ENCODE peak calls at places on chromosomes 16 and 17, in ten cellular contexts. One of them, this sample, is unnamed. For H3K4me1, the result is how much of the 10 kb centered on the place peaks cover.

GRCh38 chr17:33972756-33973155 is 282.3 kb upstream of the CCL2 start:
- DNase-seq in right atrium auricular region: no peak
- DNase-seq in CD4-positive, alpha-beta memory T cell: no peak
- DNase-seq in heart left ventricle: no peak
- DNase-seq in left lung: no peak
- DNase-seq in stomach: no peak
- DNase-seq in transverse colon: no peak
- DNase-seq in CD4-positive, CD25-positive, alpha-beta regulatory T cell: no peak
- DNase-seq in A549: no peak
- DNase-seq in cardiac muscle cell: no peak
- DNase-seq in this sample: no peak

GRCh38 chr16:19515765-19516164 is 6.1 kb downstream of the GDE1 start:
- DNase-seq in CD4-positive, alpha-beta memory T cell: no peak
- DNase-seq in right atrium auricular region: no peak
- DNase-seq in cardiac muscle cell: no peak
- DNase-seq in left lung: no peak
- DNase-seq in stomach: no peak
- DNase-seq in transverse colon: no peak
- DNase-seq in CD4-positive, CD25-positive, alpha-beta regulatory T cell: no peak
- DNase-seq in A549: no peak
- DNase-seq in heart left ventricle: no peak
- DNase-seq in this sample: no peak

GRCh38 chr16:83814654-83814985 is 6.8 kb downstream of the HSBP1 start:
- DNase-seq in stomach: no peak
- DNase-seq in left lung: no peak
- DNase-seq in cardiac muscle cell: no peak
- DNase-seq in transverse colon: no peak
- DNase-seq in heart left ventricle: no peak
- DNase-seq in right atrium auricular region: peak
- DNase-seq in CD4-positive, CD25-positive, alpha-beta regulatory T cell: no peak
- DNase-seq in A549: no peak
- DNase-seq in CD4-positive, alpha-beta memory T cell: no peak
- DNase-seq in this sample: no peak

GRCh38 chr16:85496145-85496544 is 117.0 kb upstream of the GSE1 start:
- DNase-seq in stomach: no peak
- DNase-seq in transverse colon: no peak
- DNase-seq in CD4-positive, alpha-beta memory T cell: no peak
- DNase-seq in left lung: no peak
- DNase-seq in right atrium auricular region: no peak
- DNase-seq in A549: no peak
- DNase-seq in cardiac muscle cell: no peak
- DNase-seq in CD4-positive, CD25-positive, alpha-beta regulatory T cell: no peak
- DNase-seq in heart left ventricle: no peak
- DNase-seq in this sample: no peak

GRCh38 chr16:9836118-9836736 is 346.0 kb downstream of the GRIN2A start:
- DNase-seq in heart left ventricle: no peak
- DNase-seq in left lung: no peak
- DNase-seq in A549: no peak
- DNase-seq in right atrium auricular region: no peak
- DNase-seq in stomach: no peak
- DNase-seq in transverse colon: no peak
- DNase-seq in CD4-positive, CD25-positive, alpha-beta regulatory T cell: no peak
- DNase-seq in CD4-positive, alpha-beta memory T cell: no peak
- DNase-seq in cardiac muscle cell: peak
- DNase-seq in this sample: no peak

GRCh38 chr16:29920690-29921371 is 5.2 kb downstream of the KCTD13 start:
- DNase-seq in left lung: no peak
- DNase-seq in stomach: no peak
- DNase-seq in transverse colon: no peak
- DNase-seq in A549: no peak
- DNase-seq in heart left ventricle: no peak
- DNase-seq in cardiac muscle cell: no peak
- DNase-seq in right atrium auricular region: no peak
- DNase-seq in CD4-positive, CD25-positive, alpha-beta regulatory T cell: no peak
- DNase-seq in CD4-positive, alpha-beta memory T cell: no peak
- DNase-seq in this sample: no peak

GRCh38 chr17:82050761-82051641 is 610 bp downstream of the RFNG start:
- DNase-seq in right atrium auricular region: no peak
- DNase-seq in stomach: no peak
- DNase-seq in heart left ventricle: no peak
- DNase-seq in left lung: no peak
- DNase-seq in A549: no peak
- DNase-seq in CD4-positive, CD25-positive, alpha-beta regulatory T cell: no peak
- DNase-seq in CD4-positive, alpha-beta memory T cell: no peak
- DNase-seq in transverse colon: no peak
- DNase-seq in cardiac muscle cell: no peak
- DNase-seq in this sample: peak

GRCh38 chr17:78269893-78270490 is 38.6 kb downstream of the TMEM235 start:
- DNase-seq in CD4-positive, CD25-positive, alpha-beta regulatory T cell: no peak
- DNase-seq in right atrium auricular region: no peak
- DNase-seq in A549: no peak
- DNase-seq in left lung: no peak
- DNase-seq in stomach: no peak
- DNase-seq in transverse colon: no peak
- DNase-seq in heart left ventricle: no peak
- DNase-seq in cardiac muscle cell: no peak
- DNase-seq in CD4-positive, alpha-beta memory T cell: no peak
- DNase-seq in this sample: no peak

GRCh38 chr16:19846421-19846820 is 38.2 kb downstream of the GPRC5B start:
- DNase-seq in heart left ventricle: no peak
- DNase-seq in cardiac muscle cell: no peak
- DNase-seq in CD4-positive, CD25-positive, alpha-beta regulatory T cell: no peak
- DNase-seq in stomach: no peak
- DNase-seq in CD4-positive, alpha-beta memory T cell: no peak
- DNase-seq in transverse colon: no peak
- DNase-seq in A549: no peak
- DNase-seq in left lung: no peak
- DNase-seq in right atrium auricular region: no peak
- DNase-seq in this sample: no peak

GRCh38 chr16:11410382-11411058 is 65.3 kb downstream of the RMI2 start:
- DNase-seq in heart left ventricle: no peak
- DNase-seq in transverse colon: no peak
- DNase-seq in cardiac muscle cell: no peak
- DNase-seq in CD4-positive, CD25-positive, alpha-beta regulatory T cell: no peak
- DNase-seq in right atrium auricular region: no peak
- DNase-seq in left lung: peak
- DNase-seq in CD4-positive, alpha-beta memory T cell: no peak
- DNase-seq in stomach: no peak
- DNase-seq in A549: no peak
- DNase-seq in this sample: peak

GRCh38 chr16:49268667-49269066 is 13.0 kb downstream of the CBLN1 start:
- DNase-seq in right atrium auricular region: no peak
- DNase-seq in left lung: no peak
- DNase-seq in CD4-positive, alpha-beta memory T cell: no peak
- DNase-seq in A549: no peak
- DNase-seq in cardiac muscle cell: no peak
- DNase-seq in stomach: no peak
- DNase-seq in CD4-positive, CD25-positive, alpha-beta regulatory T cell: no peak
- DNase-seq in transverse colon: no peak
- DNase-seq in heart left ventricle: no peak
- DNase-seq in this sample: no peak

GRCh38 chr17:37220609-37220953 is 155.2 kb upstream of the C17orf78 start:
- DNase-seq in CD4-positive, alpha-beta memory T cell: peak
- DNase-seq in left lung: no peak
- DNase-seq in transverse colon: peak
- DNase-seq in A549: peak
- DNase-seq in CD4-positive, CD25-positive, alpha-beta regulatory T cell: peak
- DNase-seq in right atrium auricular region: no peak
- DNase-seq in cardiac muscle cell: peak
- DNase-seq in heart left ventricle: no peak
- DNase-seq in stomach: no peak
- DNase-seq in this sample: no peak

GRCh38 chr17:7840441-7840840 is 6.4 kb downstream of the KDM6B start:
- DNase-seq in CD4-positive, CD25-positive, alpha-beta regulatory T cell: no peak
- DNase-seq in CD4-positive, alpha-beta memory T cell: no peak
- DNase-seq in A549: no peak
- DNase-seq in heart left ventricle: no peak
- DNase-seq in right atrium auricular region: no peak
- DNase-seq in left lung: no peak
- DNase-seq in cardiac muscle cell: no peak
- DNase-seq in stomach: no peak
- DNase-seq in transverse colon: no peak
- DNase-seq in this sample: no peak

GRCh38 chr16:57297856-57298255 is 13.4 kb upstream of the PLLP start:
- DNase-seq in right atrium auricular region: no peak
- DNase-seq in heart left ventricle: no peak
- DNase-seq in left lung: no peak
- DNase-seq in transverse colon: no peak
- DNase-seq in A549: no peak
- DNase-seq in stomach: no peak
- DNase-seq in CD4-positive, CD25-positive, alpha-beta regulatory T cell: peak
- DNase-seq in cardiac muscle cell: no peak
- DNase-seq in CD4-positive, alpha-beta memory T cell: peak
- DNase-seq in this sample: no peak

GRCh38 chr17:8417806-8418205 is 17.9 kb upstream of the NDEL1 start:
- DNase-seq in cardiac muscle cell: no peak
- DNase-seq in CD4-positive, alpha-beta memory T cell: no peak
- DNase-seq in A549: no peak
- DNase-seq in stomach: no peak
- DNase-seq in heart left ventricle: no peak
- DNase-seq in left lung: no peak
- DNase-seq in transverse colon: no peak
- DNase-seq in CD4-positive, CD25-positive, alpha-beta regulatory T cell: no peak
- DNase-seq in right atrium auricular region: peak
- DNase-seq in this sample: no peak

GRCh38 chr16:2246301-2246885 is 5.0 kb downstream of the ECI1 start:
- DNase-seq in transverse colon: no peak
- DNase-seq in stomach: no peak
- DNase-seq in A549: no peak
- DNase-seq in CD4-positive, CD25-positive, alpha-beta regulatory T cell: no peak
- DNase-seq in cardiac muscle cell: no peak
- DNase-seq in heart left ventricle: no peak
- DNase-seq in CD4-positive, alpha-beta memory T cell: no peak
- DNase-seq in left lung: no peak
- DNase-seq in right atrium auricular region: no peak
- DNase-seq in this sample: no peak

DNA sequence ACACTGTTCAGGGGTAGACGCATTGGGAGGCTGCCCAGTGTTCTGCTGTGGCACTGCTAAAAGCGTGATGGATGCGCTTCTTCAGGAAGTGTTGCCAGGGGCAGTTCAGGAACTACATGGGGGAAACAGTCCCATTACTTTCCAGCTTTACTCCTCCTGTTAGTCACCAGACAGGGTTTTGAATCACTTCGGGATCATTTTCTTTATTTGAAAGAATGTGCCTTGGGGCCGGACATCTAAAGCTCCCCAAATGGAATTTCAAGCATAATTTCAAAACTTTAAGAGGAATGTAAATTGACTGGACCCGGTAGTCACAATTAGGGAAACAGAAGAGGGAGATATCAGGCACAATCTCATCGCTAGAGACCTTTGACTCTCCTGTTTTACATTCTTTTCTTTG is 1.3 kb upstream of the KRTAP2-1 start:
- DNase-seq in heart left ventricle: no peak
- DNase-seq in right atrium auricular region: no peak
- DNase-seq in A549: no peak
- DNase-seq in stomach: no peak
- DNase-seq in cardiac muscle cell: no peak
- DNase-seq in CD4-positive, CD25-positive, alpha-beta regulatory T cell: no peak
- DNase-seq in left lung: no peak
- DNase-seq in transverse colon: no peak
- DNase-seq in CD4-positive, alpha-beta memory T cell: no peak
- DNase-seq in this sample: no peak
- H3K4me3 ChIP-seq in heart left ventricle: no peak
- H3K4me3 ChIP-seq in right atrium auricular region: no peak
- H3K4me3 ChIP-seq in A549: no peak
- H3K4me3 ChIP-seq in stomach: no peak
- H3K4me3 ChIP-seq in cardiac muscle cell: no peak
- H3K4me3 ChIP-seq in CD4-positive, CD25-positive, alpha-beta regulatory T cell: no peak
- H3K4me3 ChIP-seq in left lung: no peak
- H3K4me3 ChIP-seq in transverse colon: no peak
- H3K4me3 ChIP-seq in CD4-positive, alpha-beta memory T cell: no peak
- H3K4me3 ChIP-seq in this sample: no peak

DNA sequence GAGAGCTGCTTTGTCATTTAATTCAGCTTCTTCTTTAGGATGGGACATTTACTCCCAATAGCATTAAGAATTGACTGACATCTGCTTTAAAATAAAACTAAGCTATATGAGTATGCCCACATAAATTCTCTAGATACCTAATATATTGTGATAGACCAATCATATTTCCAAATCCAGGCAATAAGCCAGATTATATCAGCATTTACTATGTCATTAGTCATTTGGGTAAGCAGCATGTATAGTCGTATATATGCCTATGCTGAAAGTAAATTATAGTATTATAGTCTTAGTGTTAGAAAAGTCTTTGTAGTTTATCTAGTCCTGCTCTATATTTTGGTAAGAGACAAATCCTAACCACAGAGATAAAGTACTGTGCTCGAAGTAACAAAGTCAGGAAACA is 958.1 kb downstream of the KCNJ2 start:
- DNase-seq in CD4-positive, alpha-beta memory T cell: no peak
- DNase-seq in left lung: no peak
- DNase-seq in A549: no peak
- DNase-seq in transverse colon: no peak
- DNase-seq in CD4-positive, CD25-positive, alpha-beta regulatory T cell: no peak
- DNase-seq in stomach: no peak
- DNase-seq in heart left ventricle: no peak
- DNase-seq in cardiac muscle cell: no peak
- DNase-seq in right atrium auricular region: no peak
- DNase-seq in this sample: no peak
- H3K4me1 ChIP-seq in CD4-positive, alpha-beta memory T cell: under half
- H3K4me1 ChIP-seq in left lung: under half
- H3K4me1 ChIP-seq in A549: under half
- H3K4me1 ChIP-seq in transverse colon: under half
- H3K4me1 ChIP-seq in CD4-positive, CD25-positive, alpha-beta regulatory T cell: under half
- H3K4me1 ChIP-seq in stomach: under half
- H3K4me1 ChIP-seq in heart left ventricle: under half
- H3K4me1 ChIP-seq in cardiac muscle cell: under half
- H3K4me1 ChIP-seq in right atrium auricular region: under half
- H3K4me1 ChIP-seq in this sample: under half

GRCh38 chr17:59093145-59093701 is 13.5 kb downstream of the TRIM37 start:
- DNase-seq in left lung: no peak
- DNase-seq in stomach: no peak
- DNase-seq in heart left ventricle: no peak
- DNase-seq in A549: no peak
- DNase-seq in transverse colon: no peak
- DNase-seq in CD4-positive, CD25-positive, alpha-beta regulatory T cell: no peak
- DNase-seq in CD4-positive, alpha-beta memory T cell: no peak
- DNase-seq in cardiac muscle cell: no peak
- DNase-seq in right atrium auricular region: no peak
- DNase-seq in this sample: no peak
- H3K4me3 ChIP-seq in left lung: no peak
- H3K4me3 ChIP-seq in stomach: no peak
- H3K4me3 ChIP-seq in heart left ventricle: no peak
- H3K4me3 ChIP-seq in A549: no peak
- H3K4me3 ChIP-seq in transverse colon: no peak
- H3K4me3 ChIP-seq in CD4-positive, CD25-positive, alpha-beta regulatory T cell: no peak
- H3K4me3 ChIP-seq in CD4-positive, alpha-beta memory T cell: no peak
- H3K4me3 ChIP-seq in cardiac muscle cell: no peak
- H3K4me3 ChIP-seq in right atrium auricular region: no peak
- H3K4me3 ChIP-seq in this sample: no peak

GRCh38 chr17:80792373-80792781 is 199.3 kb upstream of the CHMP6 start:
- DNase-seq in transverse colon: no peak
- DNase-seq in A549: peak
- DNase-seq in cardiac muscle cell: peak
- DNase-seq in heart left ventricle: no peak
- DNase-seq in CD4-positive, CD25-positive, alpha-beta regulatory T cell: no peak
- DNase-seq in right atrium auricular region: no peak
- DNase-seq in left lung: peak
- DNase-seq in CD4-positive, alpha-beta memory T cell: no peak
- DNase-seq in stomach: no peak
- DNase-seq in this sample: no peak
- H3K4me1 ChIP-seq in transverse colon: under half
- H3K4me1 ChIP-seq in A549: half or more
- H3K4me1 ChIP-seq in cardiac muscle cell: under half
- H3K4me1 ChIP-seq in heart left ventricle: under half
- H3K4me1 ChIP-seq in CD4-positive, CD25-positive, alpha-beta regulatory T cell: under half
- H3K4me1 ChIP-seq in right atrium auricular region: under half
- H3K4me1 ChIP-seq in left lung: under half
- H3K4me1 ChIP-seq in CD4-positive, alpha-beta memory T cell: half or more
- H3K4me1 ChIP-seq in stomach: under half
- H3K4me1 ChIP-seq in this sample: under half

GRCh38 chr17:21363776-21364642 is 12.1 kb upstream of the KCNJ12 start:
- DNase-seq in CD4-positive, CD25-positive, alpha-beta regulatory T cell: no peak
- DNase-seq in transverse colon: no peak
- DNase-seq in stomach: no peak
- DNase-seq in right atrium auricular region: no peak
- DNase-seq in left lung: no peak
- DNase-seq in A549: no peak
- DNase-seq in cardiac muscle cell: no peak
- DNase-seq in CD4-positive, alpha-beta memory T cell: no peak
- DNase-seq in heart left ventricle: no peak
- DNase-seq in this sample: no peak
- H3K4me3 ChIP-seq in CD4-positive, CD25-positive, alpha-beta regulatory T cell: no peak
- H3K4me3 ChIP-seq in transverse colon: no peak
- H3K4me3 ChIP-seq in stomach: no peak
- H3K4me3 ChIP-seq in right atrium auricular region: no peak
- H3K4me3 ChIP-seq in left lung: no peak
- H3K4me3 ChIP-seq in A549: no peak
- H3K4me3 ChIP-seq in cardiac muscle cell: no peak
- H3K4me3 ChIP-seq in CD4-positive, alpha-beta memory T cell: no peak
- H3K4me3 ChIP-seq in heart left ventricle: no peak
- H3K4me3 ChIP-seq in this sample: no peak

This sample was measured in right lobe of liver.